ENCODE peak calls at places on chromosomes 3 and 15, in six cellular contexts. R is NCI-H226, J is hepatic stellate cell, X is Right ventricle myocardium superior, C is upper lobe of right lung, F is GM20000. A is an unnamed sample.

GRCh38 chr15:81108427-81108826 is 25.6 kb upstream of the CFAP161 start:
- DNase-seq in R (no peak), J (no peak), X (no peak), C (no peak), F (no peak), A (no peak)

GRCh38 chr3:143119974-143120715 is 574 bp downstream of the CHST2 start:
- DNase-seq in R (no peak), J (peak), X (peak), C (peak), F (peak), A (no peak)

GRCh38 chr3:38114875-38115644 is 21.9 kb downstream of the ACAA1 start:
- DNase-seq in R (no peak), J (no peak), X (peak), C (no peak), F (no peak), A (no peak)

GRCh38 chr15:34984884-34985630 is 3.0 kb downstream of the ZNF770 start:
- DNase-seq in R (no peak), J (no peak), X (no peak), C (peak), F (no peak), A (peak)

GRCh38 chr3:89264037-89264560 is 156.7 kb downstream of the EPHA3 start:
- DNase-seq in R (no peak), J (no peak), X (no peak), C (no peak), F (no peak), A (no peak)

GRCh38 chr3:187811580-187812250 is 66.4 kb upstream of the BCL6 start:
- DNase-seq in R (peak), J (no peak), X (no peak), C (no peak), F (no peak), A (peak)

GRCh38 chr3:9384141-9384828 is 13.1 kb upstream of the SETD5 start:
- DNase-seq in R (no peak), J (no peak), X (no peak), C (no peak), F (no peak), A (peak)

GRCh38 chr3:69288161-69288895 is 97.6 kb downstream of the FRMD4B start:
- DNase-seq in R (peak), J (no peak), X (no peak), C (no peak), F (no peak), A (no peak)

GRCh38 chr3:23685484-23686258 is 120.1 kb upstream of the UBE2E1 start:
- DNase-seq in R (peak), J (peak), X (peak), C (no peak), F (no peak), A (peak)

GRCh38 chr3:64355473-64355872 is 130.2 kb upstream of the PRICKLE2 start:
- DNase-seq in R (peak), J (no peak), X (no peak), C (no peak), F (no peak), A (peak)

GRCh38 chr3:71140477-71140876 is 443.1 kb downstream of the FOXP1 start:
- DNase-seq in R (no peak), J (no peak), X (no peak), C (no peak), F (no peak), A (no peak)

GRCh38 chr3:82342521-82342920 is 581.1 kb upstream of the GBE1 start:
- DNase-seq in R (no peak), J (no peak), X (no peak), C (no peak), F (no peak), A (no peak)

GRCh38 chr3:31821118-31821517 is 159.9 kb downstream of the OSBPL10 start:
- DNase-seq in R (no peak), J (no peak), X (no peak), C (no peak), F (no peak), A (no peak)

GRCh38 chr3:71245971-71246860 is 337.3 kb downstream of the FOXP1 start:
- DNase-seq in R (no peak), J (no peak), X (no peak), C (no peak), F (no peak), A (no peak)

GRCh38 chr15:49421991-49422390 is 1.1 kb upstream of the FGF7 start:
- DNase-seq in R (no peak), J (no peak), X (peak), C (peak), F (peak), A (peak)

GRCh38 chr3:172189987-172190603 is 150.7 kb downstream of the FNDC3B start:
- DNase-seq in R (peak), J (no peak), X (no peak), C (no peak), F (no peak), A (no peak)

GRCh38 chr3:122689587-122689986 is 8.9 kb downstream of the PARP14 start:
- DNase-seq in R (peak), J (peak), X (no peak), C (no peak), F (no peak), A (peak)

GRCh38 chr3:195613468-195614069 is 29.8 kb upstream of the APOD start:
- DNase-seq in R (no peak), J (no peak), X (no peak), C (no peak), F (no peak), A (peak)

GRCh38 chr15:38562278-38562677 is 2.3 kb downstream of the RASGRP1 start:
- DNase-seq in R (no peak), J (no peak), X (no peak), C (no peak), F (no peak), A (no peak)

GRCh38 chr15:70875001-70875782 is 17.0 kb downstream of the THAP10 start:
- DNase-seq in R (peak), J (no peak), X (no peak), C (no peak), F (no peak), A (peak)

GRCh38 chr3:18501679-18502343 is 76.7 kb upstream of the SATB1 start:
- DNase-seq in R (no peak), J (no peak), X (no peak), C (no peak), F (no peak), A (peak)

GRCh38 chr15:70569139-70569717 is 194.1 kb downstream of the UACA start:
- DNase-seq in R (peak), J (peak), X (no peak), C (no peak), F (no peak), A (peak)

GRCh38 chr3:176798680-176799079 is 398.6 kb downstream of the TBL1XR1 start:
- DNase-seq in R (no peak), J (no peak), X (no peak), C (no peak), F (no peak), A (no peak)

GRCh38 chr3:196168808-196169391 is 42.3 kb downstream of the ZDHHC19 start:
- DNase-seq in R (no peak), J (no peak), X (peak), C (no peak), F (no peak), A (no peak)

A was measured in bronchial epithelial cell.